ENCODE peak calls at places on chromosomes 13 and 19, in four cellular contexts. B is nephron progenitor cell; K is stimulated activated CD4-positive, alpha-beta T cell treated with anti-CD3 and anti-CD28 coated beads, Interleukin-15, amount 100 ng/mL, for 24 hours; U is stromal cell of bone marrow. T is an unnamed sample.

GRCh38 chr13:36818483-36819063 is 449 bp upstream of the RFXAP start:
- DNase-seq in K (no peak), B (no peak), U (no peak), T (no peak)

GRCh38 chr13:52070929-52071523 is 46.5 kb downstream of the UTP14C start:
- DNase-seq in K (peak; percentile 37), U (no peak), B (no peak), T (no peak)

GRCh38 chr13:37869756-37870488 is at the start of gene TRPC4:
- DNase-seq in B (peak; percentile 65), K (peak; percentile 14), U (peak; percentile 67), T (no peak)

GRCh38 chr13:30847697-30848307 is 58.3 kb upstream of the MEDAG start:
- DNase-seq in B (no peak), K (peak; percentile 40), U (peak; percentile 100), T (no peak)

GRCh38 chr19:7868671-7869452 is 5.3 kb downstream of the PRR36 start:
- DNase-seq in K (peak; percentile 87), U (no peak), B (peak; percentile 87), T (peak; percentile 81)

GRCh38 chr19:43700368-43701015 is 15.4 kb upstream of the IRGC start:
- DNase-seq in K (peak; percentile 29), B (no peak), U (peak; percentile 58), T (no peak)

GRCh38 chr13:36124236-36124822 is 6.9 kb downstream of the DCLK1 start:
- DNase-seq in B (no peak), K (no peak), U (peak; percentile 83), T (no peak)

GRCh38 chr13:94308808-94309207 is 170.7 kb downstream of the DCT start:
- DNase-seq in B (no peak), K (no peak), U (no peak), T (no peak)

GRCh38 chr19:18392936-18393335 is 4.5 kb downstream of the LRRC25 start:
- DNase-seq in B (no peak), K (no peak), U (no peak), T (no peak)

GRCh38 chr19:29837448-29837961 is 25.7 kb downstream of the CCNE1 start:
- DNase-seq in U (no peak), B (no peak), K (peak; percentile 64), T (no peak)

GRCh38 chr19:4713384-4713951 is 10.2 kb downstream of the DPP9 start:
- DNase-seq in B (no peak), K (no peak), U (peak; percentile 94), T (no peak)